ENCODE peak calls at places on chromosomes 6 and 20, in five cellular contexts. I is Kasumi-1; L is foreskin fibroblast; K is stimulated activated CD8-positive, alpha-beta memory T cell treated with anti-CD3 and anti-CD28 coated beads, Interleukin-7, amount 100 ng/mL, for 1 hour; D is dorsolateral prefrontal cortex. G is an unnamed sample.

GRCh38 chr6:166757226-166758135 is 130.4 kb upstream of the RPS6KA2 start:
- DNase-seq in L (peak; percentile 80), D (no peak), K (no peak), I (no peak), G (no peak)

GRCh38 chr20:24654425-24654824 is 185.0 kb downstream of the SYNDIG1 start:
- DNase-seq in L (no peak), D (no peak), K (no peak), I (no peak), G (no peak)

GRCh38 chr6:103707596-103708325 is 1152.0 kb downstream of the HACE1 start:
- DNase-seq in D (no peak), K (no peak), L (no peak), I (no peak), G (no peak)

GRCh38 chr20:44170796-44171410 is 16.1 kb downstream of the JPH2 start:
- DNase-seq in L (no peak), D (no peak), I (no peak), K (no peak), G (no peak)

GRCh38 chr6:166258854-166259276 is 49.3 kb downstream of the PRR18 start:
- DNase-seq in K (no peak), L (no peak), D (no peak), I (peak; percentile 55), G (no peak)

GRCh38 chr6:37006793-37007339 is 1.4 kb downstream of the FGD2 start:
- DNase-seq in K (no peak), D (no peak), L (peak; percentile 43), I (peak; percentile 52), G (no peak)

GRCh38 chr6:90294614-90294988 is 2.0 kb downstream of the BACH2 start:
- DNase-seq in D (peak; percentile 61), I (no peak), K (no peak), L (no peak), G (no peak)

GRCh38 chr20:20594171-20594530 is 118.3 kb downstream of the RALGAPA2 start:
- DNase-seq in L (peak; percentile 53), I (peak; percentile 69), K (no peak), D (no peak), G (no peak)

GRCh38 chr6:121711472-121711871 is 276.0 kb downstream of the GJA1 start:
- DNase-seq in L (no peak), D (no peak), K (no peak), I (no peak), G (peak; percentile 8)

GRCh38 chr6:170147832-170148708 is 142.8 kb downstream of the DLL1 start:
- DNase-seq in K (peak; percentile 41), L (no peak), D (peak; percentile 61), I (peak; percentile 71), G (peak; percentile 61)

GRCh38 chr20:25020345-25020744 is 27.8 kb upstream of the APMAP start:
- DNase-seq in D (no peak), I (no peak), L (no peak), K (no peak), G (no peak)

GRCh38 chr20:47318027-47318595 is 38.4 kb downstream of the ZMYND8 start:
- DNase-seq in K (no peak), I (no peak), D (no peak), L (peak; percentile 92), G (peak; percentile 50)

GRCh38 chr6:56660374-56660730 is 17.7 kb upstream of the DST start:
- DNase-seq in L (no peak), K (no peak), D (no peak), I (no peak), G (no peak)

GRCh38 chr6:36122495-36123269 is 7.6 kb upstream of the MAPK13 start:
- DNase-seq in I (no peak), K (no peak), D (no peak), L (peak; percentile 19), G (no peak)

GRCh38 chr6:37860226-37860839 is 40.8 kb downstream of the ZFAND3 start:
- DNase-seq in D (peak; percentile 29), I (peak; percentile 66), K (no peak), L (peak; percentile 76), G (no peak)

GRCh38 chr20:6705106-6705766 is 62.2 kb upstream of the BMP2 start:
- DNase-seq in D (no peak), I (no peak), L (no peak), K (no peak), G (no peak)

GRCh38 chr6:74585779-74586178 is 620.1 kb downstream of the COL12A1 start:
- DNase-seq in L (peak; percentile 65), I (no peak), D (no peak), K (no peak), G (no peak)

GRCh38 chr6:3943373-3943772 is 94.2 kb downstream of the FAM50B start:
- DNase-seq in D (no peak), I (no peak), L (no peak), K (no peak), G (no peak)

GRCh38 chr20:18263723-18264122 is 24.6 kb upstream of the ZNF133 start:
- DNase-seq in D (no peak), I (no peak), L (no peak), K (no peak), G (peak; percentile 23)

GRCh38 chr6:157201083-157201482 is 122.2 kb downstream of the TMEM242 start:
- DNase-seq in L (no peak), I (no peak), D (no peak), K (no peak), G (no peak)

GRCh38 chr6:147063469-147064031 is 140.7 kb upstream of the STXBP5 start:
- DNase-seq in D (no peak), I (no peak), K (no peak), L (peak; percentile 81), G (no peak)

GRCh38 chr6:90386796-90387390 is 90.2 kb upstream of the BACH2 start:
- DNase-seq in L (no peak), I (no peak), K (no peak), D (no peak), G (no peak)

GRCh38 chr6:133571681-133572080 is 317.2 kb upstream of the TCF21 start:
- DNase-seq in L (no peak), I (no peak), K (no peak), D (no peak), G (no peak)

GRCh38 chr20:48709744-48710143 is 118.1 kb downstream of the PREX1 start:
- DNase-seq in L (no peak), D (no peak), I (no peak), K (no peak), G (no peak)

GRCh38 chr20:12882832-12883506 is 125.8 kb upstream of the SPTLC3 start:
- DNase-seq in I (no peak), L (peak; percentile 47), K (no peak), D (no peak), G (no peak)

GRCh38 chr20:60306516-60306915 is 348.3 kb downstream of the CDH26 start:
- DNase-seq in D (no peak), I (no peak), K (no peak), L (no peak), G (no peak)

GRCh38 chr20:46132705-46133120 is 14.6 kb downstream of the CD40 start:
- DNase-seq in I (peak; percentile 48), K (peak; percentile 20), L (peak; percentile 79), D (peak; percentile 88), G (peak; percentile 88)

GRCh38 chr6:44001318-44001868 is 125.9 kb downstream of the MRPL14 start:
- DNase-seq in L (no peak), K (no peak), I (peak; percentile 12), D (no peak), G (peak; percentile 82)

GRCh38 chr6:35181313-35181932 is 32.3 kb upstream of the SCUBE3 start:
- DNase-seq in K (no peak), I (no peak), D (no peak), L (peak; percentile 93), G (no peak)

GRCh38 chr6:109178921-109179320 is 83.6 kb downstream of the CEP57L1 start:
- DNase-seq in K (no peak), L (peak; percentile 9), D (no peak), I (no peak), G (no peak)

G was measured in iPS-NIHi11.